ENCODE peak calls at places on chromosomes 13 and 19, in five cellular contexts. C is lower leg skin, P is esophagus squamous epithelium, S is uterus, B is body of pancreas. I is an unnamed sample.

GRCh38 chr19:10836478-10837325 is 690 bp upstream of the TMED1 start:
- DNase-seq in C (peak), P (peak), S (peak), B (peak), I (no peak)

GRCh38 chr19:1063030-1063908 is 3.7 kb upstream of the ARHGAP45 start:
- DNase-seq in C (no peak), P (no peak), S (no peak), B (no peak), I (no peak)

GRCh38 chr13:108981407-108981806 is 352.0 kb downstream of the MYO16 start:
- DNase-seq in C (no peak), P (no peak), S (no peak), B (no peak), I (no peak)

GRCh38 chr13:95492044-95492801 is 60.3 kb upstream of the CLDN10 start:
- DNase-seq in C (no peak), P (no peak), S (no peak), B (no peak), I (no peak)

GRCh38 chr19:31257025-31257424 is 92.2 kb downstream of the TSHZ3 start:
- DNase-seq in C (no peak), P (no peak), S (no peak), B (no peak), I (no peak)

GRCh38 chr13:88000239-88000638 is 329.1 kb downstream of the SLITRK5 start:
- DNase-seq in C (no peak), P (no peak), S (no peak), B (no peak), I (no peak)

GRCh38 chr19:46862974-46863632 is 2.3 kb downstream of the ARHGAP35 start:
- DNase-seq in C (peak), P (no peak), S (peak), B (no peak), I (no peak)

GRCh38 chr19:1111641-1112253 is 8.0 kb downstream of the GPX4 start:
- DNase-seq in C (no peak), P (no peak), S (no peak), B (no peak), I (no peak)

GRCh38 chr13:44426461-44426860 is 52.8 kb downstream of the SERP2 start:
- DNase-seq in C (peak), P (no peak), S (no peak), B (no peak), I (no peak)

GRCh38 chr13:74361274-74361673 is 227.1 kb upstream of the KLF12 start:
- DNase-seq in C (no peak), P (no peak), S (no peak), B (no peak), I (no peak)

GRCh38 chr13:90824027-90824426 is 523.5 kb upstream of the MIR17HG start:
- DNase-seq in C (no peak), P (no peak), S (no peak), B (no peak), I (no peak)

GRCh38 chr13:98293103-98293502 is 116.0 kb upstream of the RNF113B start:
- DNase-seq in C (no peak), P (no peak), S (no peak), B (peak), I (no peak)

GRCh38 chr13:37769078-37769477 is 100.5 kb downstream of the TRPC4 start:
- DNase-seq in C (no peak), P (no peak), S (no peak), B (no peak), I (no peak)

GRCh38 chr19:1259206-1259872 is 9.8 kb upstream of the CIRBP start:
- DNase-seq in C (peak), P (no peak), S (peak), B (peak), I (peak)

GRCh38 chr13:102679449-102680132 is 15.3 kb downstream of the METTL21C start:
- DNase-seq in C (no peak), P (no peak), S (no peak), B (no peak), I (no peak)

GRCh38 chr13:66899955-66900354 is 330.2 kb downstream of the PCDH9 start:
- DNase-seq in C (no peak), P (no peak), S (no peak), B (no peak), I (no peak)

GRCh38 chr19:28184997-28185396 is 1028.0 kb downstream of the UQCRFS1 start:
- DNase-seq in C (no peak), P (no peak), S (no peak), B (no peak), I (no peak)

GRCh38 chr19:41323023-41323422 is 13.1 kb downstream of the CCDC97 start:
- DNase-seq in C (no peak), P (no peak), S (peak), B (no peak), I (no peak)

GRCh38 chr19:38484747-38485146 is 51.3 kb downstream of the RYR1 start:
- DNase-seq in C (no peak), P (no peak), S (no peak), B (no peak), I (no peak)

GRCh38 chr19:11538232-11539036 is at the start of gene CNN1:
- DNase-seq in C (no peak), P (no peak), S (peak), B (no peak), I (no peak)

GRCh38 chr13:90890435-90890834 is 457.1 kb upstream of the MIR17HG start:
- DNase-seq in C (no peak), P (no peak), S (no peak), B (no peak), I (no peak)

GRCh38 chr13:79225487-79226232 is 180.4 kb downstream of the RBM26 start:
- DNase-seq in C (no peak), P (no peak), S (no peak), B (no peak), I (no peak)

GRCh38 chr19:15337202-15337601 is 4.9 kb upstream of the BRD4 start:
- DNase-seq in C (no peak), P (no peak), S (no peak), B (no peak), I (no peak)

GRCh38 chr13:31426395-31426794 is 226.6 kb downstream of the B3GLCT start:
- DNase-seq in C (no peak), P (no peak), S (no peak), B (no peak), I (no peak)

GRCh38 chr19:1825909-1826556 is 14.0 kb upstream of the ATP8B3 start:
- DNase-seq in C (peak), P (no peak), S (peak), B (peak), I (peak)

GRCh38 chr13:97648171-97648880 is 214.4 kb downstream of the RAP2A start:
- DNase-seq in C (no peak), P (no peak), S (no peak), B (no peak), I (no peak)

GRCh38 chr13:84896128-84896527 is 903.1 kb downstream of the SLITRK6 start:
- DNase-seq in C (no peak), P (no peak), S (no peak), B (peak), I (no peak)

GRCh38 chr13:19862511-19863313 is 737 bp downstream of the ZMYM5 start:
- DNase-seq in C (peak), P (no peak), S (peak), B (peak), I (no peak)

GRCh38 chr13:91277013-91277676 is 70.3 kb upstream of the MIR17HG start:
- DNase-seq in C (no peak), P (no peak), S (no peak), B (no peak), I (no peak)

GRCh38 chr13:77904031-77904430 is 14.6 kb downstream of the EDNRB start:
- DNase-seq in C (no peak), P (no peak), S (no peak), B (no peak), I (no peak)

GRCh38 chr13:67095621-67096020 is 134.5 kb downstream of the PCDH9 start:
- DNase-seq in C (no peak), P (no peak), S (no peak), B (no peak), I (no peak)

GRCh38 chr19:2680808-2681207 is 21.7 kb downstream of the GNG7 start:
- DNase-seq in C (no peak), P (no peak), S (no peak), B (no peak), I (no peak)

GRCh38 chr13:111156421-111156820 is 41.3 kb downstream of the ARHGEF7 start:
- DNase-seq in C (no peak), P (no peak), S (no peak), B (no peak), I (no peak)

GRCh38 chr13:80249906-80250513 is 90.9 kb downstream of the SPRY2 start:
- DNase-seq in C (no peak), P (no peak), S (no peak), B (no peak), I (no peak)
- TF ChIP-seq POLR2A in C (no peak), P (no peak), S (no peak), B (no peak), I (no peak)

DNA sequence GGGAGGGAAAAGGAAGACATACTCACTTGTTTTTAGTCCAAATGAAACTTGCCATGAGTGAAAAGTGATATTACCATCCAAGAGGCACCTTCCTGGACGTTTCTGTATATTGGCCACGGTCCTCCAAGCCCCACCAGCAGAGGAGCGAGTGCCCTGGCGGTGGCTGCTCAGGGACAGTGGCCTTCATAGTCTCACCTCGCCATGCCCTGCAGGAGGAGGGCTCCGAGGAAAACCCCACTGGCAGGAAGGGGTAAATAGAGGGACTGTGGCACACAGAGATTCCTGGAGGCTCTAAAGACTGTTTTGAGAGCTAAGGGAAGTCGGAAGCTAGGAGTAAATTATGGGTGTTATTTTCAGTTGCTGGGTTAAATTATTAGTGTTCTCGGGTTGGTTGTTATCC is 98.4 kb upstream of the UBL3 start:
- DNase-seq in C (no peak), P (no peak), S (no peak), B (no peak), I (no peak)
- TF ChIP-seq POLR2A in C (no peak), P (no peak), S (no peak), B (no peak), I (no peak)

GRCh38 chr19:14116525-14116917 is 1.0 kb downstream of the PRKACA start:
- DNase-seq in C (no peak), P (no peak), S (no peak), B (no peak), I (no peak)
- TF ChIP-seq POLR2A in C (no peak), P (no peak), S (no peak), B (no peak), I (no peak)

DNA sequence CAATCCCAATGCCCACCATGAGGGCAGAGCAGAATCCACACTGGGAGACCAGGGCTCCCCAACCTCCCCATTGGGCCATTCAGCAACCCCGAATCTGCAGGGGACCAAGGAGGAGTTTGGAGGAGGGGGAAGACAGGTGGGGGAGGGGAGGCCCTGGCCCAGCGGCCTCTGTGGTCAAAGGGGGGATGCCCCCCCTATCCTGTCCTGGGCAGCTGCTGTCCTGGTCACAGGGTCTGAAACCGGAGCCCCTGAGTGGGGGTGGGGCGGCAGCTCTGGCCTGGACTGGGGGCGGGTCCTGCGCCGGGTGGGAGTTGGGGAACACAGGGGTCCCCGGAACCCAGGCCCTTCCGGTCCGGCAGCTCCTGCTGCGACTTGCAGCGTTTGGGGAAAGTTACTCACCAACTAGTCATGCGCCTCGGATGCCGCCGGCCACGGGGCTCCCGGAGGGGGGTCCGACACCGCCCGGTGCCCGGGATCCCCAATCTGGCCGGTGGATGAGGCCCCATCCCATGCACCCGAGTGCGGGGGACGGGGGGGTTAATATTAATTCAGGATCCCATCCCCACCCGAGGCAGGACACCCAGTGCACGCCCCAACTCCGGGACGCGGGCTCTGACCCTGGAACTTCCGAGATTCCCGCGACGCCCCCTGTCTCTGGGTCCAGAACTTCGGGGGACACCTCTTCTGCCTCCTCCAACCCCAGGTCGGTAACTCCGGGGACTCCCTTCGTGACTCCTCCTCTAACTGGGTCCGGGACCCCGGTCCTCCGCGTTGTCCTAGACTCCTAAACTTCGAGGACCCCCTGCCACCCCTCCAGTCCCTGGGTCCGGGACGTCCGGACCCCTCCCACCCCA is 868 bp downstream of the HOMER3 start:
- DNase-seq in C (peak), P (no peak), S (peak), B (peak), I (peak)
- TF ChIP-seq POLR2A in C (no peak), P (no peak), S (no peak), B (peak), I (no peak)

DNA sequence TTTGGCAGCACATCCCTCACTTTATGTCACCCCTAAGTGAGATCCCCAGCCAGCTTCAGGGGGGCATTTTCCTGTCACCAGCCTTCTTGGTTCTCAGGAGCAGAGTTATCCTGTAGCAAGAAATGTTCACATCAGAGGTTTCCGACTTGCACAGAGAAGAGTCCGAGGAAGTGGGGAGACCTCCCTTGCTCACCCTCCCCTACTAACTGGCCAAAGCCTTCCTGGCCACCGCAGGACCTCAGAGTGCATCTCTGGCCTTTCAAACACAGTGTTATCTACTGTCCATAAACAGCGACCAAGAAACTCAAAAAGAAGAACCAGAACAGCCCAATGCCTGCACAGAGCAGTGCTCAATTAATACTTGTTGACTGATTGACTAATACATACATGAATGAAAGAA is 134.4 kb downstream of the USP12 start:
- DNase-seq in C (peak), P (no peak), S (no peak), B (no peak), I (no peak)
- TF ChIP-seq POLR2A in C (no peak), P (no peak), S (no peak), B (no peak), I (no peak)